ENCODE peak calls at places on chromosomes 13 and 19, in seven cellular contexts. F, S, M, P, D, V and G are unnamed samples.

GRCh38 chr19:29389495-29389894 is 136.3 kb upstream of the VSTM2B start:
- DNase-seq in F (no peak), S (no peak), M (no peak), P (no peak), D (no peak), V (no peak), G (no peak)

GRCh38 chr13:42065414-42065813 is 17.0 kb downstream of the DGKH start:
- DNase-seq in F (no peak), S (no peak), M (no peak), P (no peak), D (no peak), V (no peak), G (no peak)

GRCh38 chr13:38394777-38395504 is 45.3 kb downstream of the UFM1 start:
- DNase-seq in F (no peak), S (peak), M (no peak), P (no peak), D (no peak), V (peak), G (no peak)

GRCh38 chr13:29435125-29435911 is 160.2 kb downstream of the SLC7A1 start:
- DNase-seq in F (no peak), S (peak), M (no peak), P (peak), D (no peak), V (peak), G (no peak)

GRCh38 chr13:25771641-25772478 is 280.0 kb downstream of the SHISA2 start:
- DNase-seq in F (no peak), S (no peak), M (no peak), P (no peak), D (no peak), V (peak), G (no peak)

GRCh38 chr13:98576963-98577822 is at the start of gene STK24:
- DNase-seq in F (peak), S (peak), M (peak), P (peak), D (peak), V (peak), G (peak)

GRCh38 chr19:55014714-55015113 is 23.4 kb downstream of the GP6 start:
- DNase-seq in F (no peak), S (no peak), M (no peak), P (no peak), D (no peak), V (no peak), G (no peak)

GRCh38 chr19:6412111-6412999 is 12.3 kb downstream of the KHSRP start:
- DNase-seq in F (peak), S (peak), M (peak), P (no peak), D (peak), V (peak), G (no peak)

GRCh38 chr19:11423804-11424318 is 4.7 kb upstream of the RGL3 start:
- DNase-seq in F (no peak), S (no peak), M (no peak), P (no peak), D (no peak), V (no peak), G (no peak)

GRCh38 chr19:43570174-43570791 is 5.0 kb downstream of the XRCC1 start:
- DNase-seq in F (no peak), S (no peak), M (no peak), P (no peak), D (no peak), V (peak), G (no peak)

GRCh38 chr13:79966502-79966901 is 374.4 kb downstream of the SPRY2 start:
- DNase-seq in F (peak), S (no peak), M (no peak), P (peak), D (no peak), V (peak), G (no peak)

GRCh38 chr19:3276341-3276799 is 51.9 kb downstream of the CELF5 start:
- DNase-seq in F (peak), S (peak), M (peak), P (no peak), D (no peak), V (peak), G (peak)

GRCh38 chr13:75788494-75788991 is 152.4 kb downstream of the LMO7 start:
- DNase-seq in F (peak), S (no peak), M (no peak), P (peak), D (no peak), V (peak), G (no peak)

GRCh38 chr13:41751277-41751676 is 209.6 kb downstream of the VWA8 start:
- DNase-seq in F (no peak), S (peak), M (no peak), P (peak), D (no peak), V (no peak), G (no peak)

GRCh38 chr13:22014469-22014868 is 343.6 kb downstream of the FGF9 start:
- DNase-seq in F (peak), S (peak), M (no peak), P (no peak), D (no peak), V (peak), G (no peak)